ENCODE peak calls at places on chromosomes 6 and 20, in ten cellular contexts. I, Q, G, J, U, B, E, A, S and W are unnamed samples.

GRCh38 chr6:24931296-24931695 is 4.5 kb downstream of the RIPOR2 start:
- DNase-seq in I (no peak), Q (no peak), G (no peak), J (peak), U (no peak), B (no peak), E (no peak), A (no peak), S (no peak), W (no peak)

GRCh38 chr20:38094373-38094775 is 60.8 kb downstream of the RPRD1B start:
- DNase-seq in I (peak), Q (no peak), G (no peak), J (no peak), U (no peak), B (no peak), E (peak), A (peak), S (no peak), W (no peak)

GRCh38 chr6:52726741-52727535 is 36.3 kb downstream of the GSTA2 start:
- DNase-seq in I (peak), Q (no peak), G (no peak), J (peak), U (no peak), B (no peak), E (no peak), A (no peak), S (no peak), W (no peak)

GRCh38 chr6:37056439-37057127 is 51.1 kb downstream of the FGD2 start:
- DNase-seq in I (peak), Q (no peak), G (no peak), J (no peak), U (no peak), B (no peak), E (no peak), A (no peak), S (no peak), W (no peak)

GRCh38 chr6:42771741-42772100 is 10.1 kb upstream of the BICRAL start:
- DNase-seq in I (no peak), Q (no peak), G (no peak), J (no peak), U (no peak), B (no peak), E (no peak), A (no peak), S (no peak), W (no peak)

GRCh38 chr6:142361765-142362540 is 60.1 kb downstream of the ADGRG6 start:
- DNase-seq in I (peak), Q (no peak), G (no peak), J (no peak), U (no peak), B (no peak), E (no peak), A (no peak), S (no peak), W (no peak)

GRCh38 chr6:42042108-42042507 is 8.2 kb upstream of the TAF8 start:
- DNase-seq in I (no peak), Q (no peak), G (no peak), J (no peak), U (no peak), B (no peak), E (no peak), A (no peak), S (no peak), W (no peak)

GRCh38 chr6:6694825-6695710 is 106.5 kb downstream of the LY86 start:
- DNase-seq in I (no peak), Q (no peak), G (no peak), J (no peak), U (peak), B (peak), E (no peak), A (peak), S (no peak), W (no peak)

GRCh38 chr20:56428388-56428787 is 16.3 kb downstream of the CASS4 start:
- DNase-seq in I (no peak), Q (no peak), G (no peak), J (no peak), U (no peak), B (no peak), E (no peak), A (no peak), S (no peak), W (no peak)

GRCh38 chr6:21804941-21805610 is 211.5 kb downstream of the SOX4 start:
- DNase-seq in I (no peak), Q (no peak), G (no peak), J (no peak), U (no peak), B (no peak), E (no peak), A (no peak), S (no peak), W (no peak)

GRCh38 chr20:23059831-23060230 is 10.4 kb upstream of the THBD start:
- DNase-seq in I (no peak), Q (no peak), G (no peak), J (no peak), U (no peak), B (no peak), E (no peak), A (no peak), S (no peak), W (no peak)

DNA sequence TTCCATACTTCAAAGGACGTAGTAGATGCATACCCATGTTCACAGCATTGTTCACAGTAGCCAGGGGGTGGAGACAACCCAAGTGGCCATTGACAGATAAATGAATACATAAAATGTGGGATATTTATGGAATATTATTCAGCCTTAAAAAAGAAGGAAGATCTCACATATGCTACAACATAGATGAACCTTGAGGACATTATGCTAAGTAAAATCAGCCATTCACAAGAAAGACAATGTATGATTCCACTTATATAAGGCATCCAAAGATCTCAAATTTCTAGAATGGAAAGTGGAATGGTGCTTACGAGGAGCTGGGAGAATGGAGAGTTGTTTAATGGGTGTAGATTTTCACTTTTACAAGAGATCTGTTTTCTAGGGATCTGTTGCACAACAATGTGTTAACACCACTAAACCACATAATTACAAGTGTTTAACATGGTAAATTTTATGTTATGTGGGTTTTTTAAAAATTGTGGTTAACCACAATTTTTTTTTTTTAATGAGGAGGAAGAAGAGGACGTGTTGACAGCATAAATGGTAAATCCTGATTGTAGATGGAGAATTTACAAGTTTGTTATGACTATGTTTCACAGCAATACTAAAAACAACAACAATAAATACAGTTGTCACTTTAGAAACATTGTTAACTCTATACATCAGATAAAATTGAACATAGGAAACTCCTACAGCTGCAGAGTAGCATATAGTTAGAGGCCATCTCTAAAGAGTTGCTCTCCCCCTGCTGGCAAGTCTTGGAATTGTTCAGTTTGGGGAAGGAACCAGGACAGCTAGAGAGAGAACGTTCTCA is 41.6 kb downstream of the CCN2 start:
- DNase-seq in I (peak), Q (peak), G (no peak), J (peak), U (no peak), B (no peak), E (peak), A (peak), S (peak), W (peak)
- TF ChIP-seq CTCF in I (peak), Q (peak), G (peak), J (peak), U (peak), B (peak), E (peak), A (no peak), S (peak), W (peak)

GRCh38 chr6:28395918-28396317 is 3.6 kb downstream of the ZSCAN12 start:
- DNase-seq in I (no peak), Q (no peak), G (no peak), J (no peak), U (no peak), B (no peak), E (no peak), A (no peak), S (no peak), W (no peak)

GRCh38 chr6:28390688-28391087 is 8.9 kb downstream of the ZSCAN12 start:
- DNase-seq in I (no peak), Q (no peak), G (no peak), J (no peak), U (no peak), B (no peak), E (no peak), A (no peak), S (no peak), W (no peak)

GRCh38 chr6:28400122-28400451 is 540 bp upstream of the ZSCAN12 start:
- DNase-seq in I (no peak), Q (no peak), G (no peak), J (no peak), U (no peak), B (no peak), E (no peak), A (no peak), S (no peak), W (no peak)

GRCh38 chr6:28399370-28400121 is at the start of gene ZSCAN12:
- DNase-seq in I (peak), Q (peak), G (peak), J (peak), U (peak), B (peak), E (peak), A (peak), S (peak), W (peak)

GRCh38 chr6:28393912-28394662 is 5.5 kb downstream of the ZSCAN12 start:
- DNase-seq in I (no peak), Q (no peak), G (no peak), J (peak), U (no peak), B (no peak), E (no peak), A (no peak), S (peak), W (no peak)
- TF ChIP-seq CTCF in I (peak), Q (no peak), G (no peak), J (peak), U (peak), B (no peak), E (no peak), A (no peak), S (no peak), W (no peak)

DNA sequence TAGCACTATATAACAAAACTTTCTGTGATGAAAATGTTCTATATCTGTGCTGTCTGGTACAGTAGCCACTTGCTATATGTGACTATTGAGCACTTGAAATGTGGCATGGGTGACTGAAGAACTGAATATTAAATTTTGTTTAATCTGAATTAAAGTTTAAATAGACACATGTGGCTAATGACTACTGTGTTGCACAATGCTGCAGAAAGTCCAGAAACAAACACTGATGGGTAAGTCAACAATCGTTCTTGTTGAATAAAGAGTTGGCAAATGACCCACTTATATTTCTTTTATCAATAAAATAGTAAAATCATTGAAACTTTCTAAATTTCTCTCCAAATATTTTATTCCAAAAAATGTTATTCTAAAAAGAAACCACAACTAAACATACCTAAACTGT is 81.8 kb downstream of the PROKR2 start:
- DNase-seq in I (no peak), Q (no peak), G (no peak), J (no peak), U (no peak), B (no peak), E (no peak), A (no peak), S (no peak), W (no peak)
- TF ChIP-seq CTCF in I (no peak), Q (no peak), G (no peak), J (no peak), U (no peak), B (no peak), E (no peak), A (no peak), S (no peak), W (no peak)

DNA sequence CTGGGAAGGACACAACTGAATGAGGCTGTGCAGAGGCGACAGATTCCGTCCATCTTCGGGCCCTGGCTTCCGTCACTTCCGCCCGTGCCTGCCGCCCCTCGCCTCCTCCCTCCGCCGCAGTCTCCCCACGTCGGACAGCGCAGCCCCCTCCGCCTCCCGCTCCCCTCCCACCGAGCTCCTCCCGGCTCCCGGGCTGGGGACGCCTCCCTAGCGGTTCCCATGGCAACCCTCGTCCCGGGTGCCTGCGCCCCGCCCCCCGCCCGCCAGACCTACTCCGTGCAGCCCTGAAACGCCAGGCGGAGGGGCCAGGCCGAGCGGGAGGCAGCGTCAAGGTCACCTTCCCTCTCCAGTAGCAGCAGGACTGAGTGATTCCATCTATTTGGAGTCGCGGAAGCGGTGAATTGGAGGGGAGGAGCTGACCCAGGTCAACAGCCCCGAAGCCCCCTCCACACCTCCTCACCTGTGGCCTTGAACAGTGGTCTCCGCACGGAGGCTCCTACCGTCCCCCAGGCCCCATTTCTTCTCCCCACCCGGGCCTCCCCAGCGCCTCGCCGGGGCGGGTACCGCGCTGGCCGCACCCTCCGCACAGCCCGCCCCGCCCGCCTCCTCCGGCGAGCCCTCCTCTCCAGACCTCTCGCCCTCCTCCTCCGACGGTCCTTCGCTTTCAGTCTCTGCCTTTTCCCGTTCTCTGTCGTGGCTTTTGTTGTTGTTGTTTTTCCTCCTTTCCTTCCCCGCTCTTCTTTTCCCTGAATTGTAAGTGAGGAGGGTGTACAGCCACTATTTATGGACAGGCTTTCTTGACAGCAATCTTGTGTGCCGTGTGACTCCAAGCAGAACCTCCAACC is 951 bp downstream of the NRSN2 start:
- DNase-seq in I (peak), Q (peak), G (no peak), J (peak), U (peak), B (peak), E (peak), A (peak), S (peak), W (peak)
- TF ChIP-seq CTCF in I (no peak), Q (no peak), G (no peak), J (no peak), U (no peak), B (no peak), E (no peak), A (no peak), S (no peak), W (no peak)

DNA sequence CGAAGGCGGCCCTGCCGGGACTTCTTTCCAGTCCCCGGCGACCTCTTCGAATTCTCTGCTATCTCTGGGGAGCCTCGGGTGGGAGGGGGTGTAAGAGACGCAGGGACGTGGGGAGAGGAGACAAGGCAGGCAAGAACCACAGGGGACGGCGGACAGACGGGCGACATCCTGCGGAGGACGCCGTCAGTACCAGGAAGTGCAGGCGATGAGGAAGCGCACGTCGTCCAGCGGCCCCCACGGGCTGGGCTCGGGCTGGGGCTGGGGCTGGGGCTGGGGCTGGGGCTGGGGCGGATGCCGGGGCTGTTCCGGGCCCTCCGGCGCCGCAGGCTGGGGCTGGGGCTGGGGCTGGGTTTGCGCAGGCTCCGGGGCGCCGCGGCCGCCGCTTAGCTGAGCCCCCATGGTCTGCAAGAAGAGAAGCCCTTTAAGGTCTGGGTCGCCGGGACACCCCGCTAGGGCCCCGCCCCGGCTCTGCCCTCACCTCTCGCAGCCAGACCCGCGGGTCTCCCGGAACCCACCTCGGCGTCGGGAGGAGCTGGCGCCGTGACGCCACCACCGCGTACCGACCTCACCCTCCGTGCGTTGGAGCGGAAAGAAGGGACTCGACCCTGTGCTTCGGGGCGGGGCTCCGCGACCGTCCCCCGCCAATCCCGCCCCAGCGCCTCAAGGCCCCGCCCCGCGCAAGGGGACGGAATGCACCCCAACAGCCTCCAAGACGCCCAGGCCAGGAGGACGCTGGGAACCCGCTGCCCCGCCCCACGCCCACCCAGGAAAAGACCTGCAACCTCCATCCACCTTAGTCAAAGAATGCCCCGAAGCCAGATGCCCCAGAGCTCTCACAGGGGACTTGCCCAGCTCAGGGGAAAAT is at the start of gene MMP24OS:
- DNase-seq in I (peak), Q (peak), G (peak), J (peak), U (peak), B (peak), E (peak), A (peak), S (peak), W (peak)
- TF ChIP-seq CTCF in I (no peak), Q (no peak), G (no peak), J (peak), U (peak), B (peak), E (peak), A (no peak), S (no peak), W (no peak)

DNA sequence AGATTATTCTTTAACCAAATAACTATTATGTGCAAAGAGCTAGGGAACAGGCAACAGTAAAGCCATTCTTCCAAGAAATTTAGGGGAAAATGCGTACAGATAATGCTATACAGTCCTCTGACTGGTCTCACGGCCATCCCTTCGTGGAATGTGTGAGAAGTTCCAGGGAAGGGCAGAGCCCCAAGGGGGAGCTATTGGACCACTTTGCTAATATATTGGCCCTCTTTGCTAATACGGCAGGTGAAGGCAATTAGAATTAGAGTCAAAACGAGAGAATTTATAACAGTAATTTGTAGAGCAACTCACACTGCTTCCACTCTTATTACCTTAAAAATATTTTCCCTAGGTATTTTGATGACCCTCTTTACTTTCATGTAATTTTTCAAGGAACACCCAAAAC is 140.4 kb downstream of the IMPG1 start:
- DNase-seq in I (no peak), Q (peak), G (no peak), J (peak), U (no peak), B (no peak), E (no peak), A (peak), S (peak), W (no peak)
- TF ChIP-seq CTCF in I (peak), Q (peak), G (no peak), J (peak), U (peak), B (no peak), E (no peak), A (no peak), S (peak), W (peak)

GRCh38 chr20:46592580-46593362 is 42.3 kb upstream of the OCSTAMP start:
- DNase-seq in I (no peak), Q (no peak), G (no peak), J (no peak), U (no peak), B (no peak), E (no peak), A (no peak), S (no peak), W (no peak)
- TF ChIP-seq CTCF in I (peak), Q (no peak), G (no peak), J (peak), U (no peak), B (no peak), E (no peak), A (no peak), S (no peak), W (no peak)

GRCh38 chr20:63215101-63216040 is 560 bp downstream of the YTHDF1 start:
- DNase-seq in I (peak), Q (no peak), G (no peak), J (peak), U (no peak), B (no peak), E (no peak), A (no peak), S (peak), W (peak)
- TF ChIP-seq CTCF in I (peak), Q (no peak), G (no peak), J (peak), U (peak), B (no peak), E (no peak), A (no peak), S (peak), W (no peak)